ENCODE peak calls at places on chromosomes 16 and 17, in five cellular contexts. L, N, Q, H and K are unnamed samples. For H3K4me1, the result is how much of the 10 kb centered on the place peaks cover.

GRCh38 chr17:27106982-27107360 is 186.9 kb upstream of the WSB1 start:
- DNase-seq in N (no peak), L (no peak), H (no peak), Q (no peak), K (no peak)

GRCh38 chr16:84884311-84885023 is 64.7 kb downstream of the CRISPLD2 start:
- DNase-seq in N (peak), H (peak), Q (no peak), L (no peak), K (no peak)

GRCh38 chr17:35612924-35613521 is 25.9 kb downstream of the AP2B1 start:
- DNase-seq in L (peak), N (no peak), Q (no peak), H (peak), K (no peak)

GRCh38 chr16:54287018-54287757 is 601 bp upstream of the IRX3 start:
- DNase-seq in Q (no peak), H (no peak), L (no peak), N (peak), K (no peak)

GRCh38 chr17:56690441-56691291 is 97.2 kb downstream of the NOG start:
- DNase-seq in N (no peak), L (no peak), Q (no peak), H (no peak), K (no peak)

GRCh38 chr16:26700250-26700649 is 366.5 kb upstream of the C16orf82 start:
- DNase-seq in H (no peak), N (no peak), L (no peak), Q (no peak), K (no peak)

GRCh38 chr17:17577373-17577772 is 14.1 kb downstream of the PEMT start:
- DNase-seq in L (no peak), H (no peak), N (no peak), Q (no peak), K (no peak)

GRCh38 chr17:19766421-19767270 is 18.5 kb upstream of the ALDH3A1 start:
- DNase-seq in L (peak), N (peak), Q (peak), H (peak), K (peak)

GRCh38 chr16:64948056-64948455 is 173.8 kb downstream of the CDH11 start:
- DNase-seq in L (no peak), Q (no peak), N (no peak), H (no peak), K (no peak)

GRCh38 chr16:85178006-85178591 is 65.8 kb upstream of the CIBAR2 start:
- DNase-seq in Q (no peak), L (no peak), H (no peak), N (peak), K (no peak)

GRCh38 chr16:57537596-57538234 is 1.3 kb upstream of the CCDC102A start:
- DNase-seq in Q (peak), N (no peak), H (no peak), L (no peak), K (no peak)

GRCh38 chr16:88465387-88465983 is 12.4 kb downstream of the ZFPM1 start:
- DNase-seq in L (no peak), N (no peak), Q (no peak), H (no peak), K (no peak)

GRCh38 chr16:85570735-85571562 is 42.2 kb upstream of the GSE1 start:
- DNase-seq in Q (no peak), H (peak), N (no peak), L (peak), K (peak)

GRCh38 chr16:55292491-55292890 is 31.5 kb upstream of the IRX6 start:
- DNase-seq in L (no peak), Q (no peak), H (no peak), N (no peak), K (no peak)

GRCh38 chr17:31308372-31308905 is 5.4 kb downstream of the EVI2B start:
- DNase-seq in Q (no peak), L (no peak), N (no peak), H (no peak), K (no peak)

GRCh38 chr16:63614421-63614820 is 1507.4 kb downstream of the CDH11 start:
- DNase-seq in L (no peak), N (no peak), Q (no peak), H (no peak), K (no peak)

GRCh38 chr17:72393553-72393952 is 272.7 kb downstream of the SOX9 start:
- DNase-seq in H (no peak), N (peak), Q (no peak), L (no peak), K (no peak)

GRCh38 chr16:19436540-19436939 is 18.9 kb downstream of the TMC5 start:
- DNase-seq in H (no peak), N (no peak), L (no peak), Q (no peak), K (no peak)

GRCh38 chr16:56279132-56279531 is 87.8 kb downstream of the GNAO1 start:
- DNase-seq in N (no peak), L (peak), H (no peak), Q (no peak), K (no peak)

GRCh38 chr17:8326591-8327583 is 12.8 kb upstream of the ODF4 start:
- DNase-seq in L (no peak), Q (peak), H (peak), N (peak), K (no peak)

GRCh38 chr17:78728495-78728894 is 53.6 kb downstream of the CYTH1 start:
- DNase-seq in H (no peak), Q (no peak), L (no peak), N (no peak), K (no peak)

GRCh38 chr16:66750279-66751134 is 902 bp downstream of the DYNC1LI2 start:
- DNase-seq in H (no peak), L (no peak), Q (no peak), N (peak), K (no peak)

GRCh38 chr17:7716901-7717755 is at the start of gene DNAH2:
- DNase-seq in N (peak), L (peak), Q (peak), H (peak), K (peak)

GRCh38 chr16:77041468-77041867 is 149.5 kb upstream of the MON1B start:
- DNase-seq in L (no peak), H (no peak), Q (no peak), N (no peak), K (no peak)

GRCh38 chr17:73645050-73645871 is 1.0 kb upstream of the SDK2 start:
- DNase-seq in N (peak), Q (no peak), L (peak), H (peak), K (no peak)
- H3K4me3 ChIP-seq in N (no peak), Q (peak), L (peak), H (peak), K (peak)

GRCh38 chr16:72066747-72067146 is 3.7 kb downstream of the HPR start:
- DNase-seq in L (no peak), Q (no peak), N (no peak), H (no peak), K (no peak)
- TF ChIP-seq CTCF in L (peak), Q (peak), N (peak), H (peak), K (peak)

DNA sequence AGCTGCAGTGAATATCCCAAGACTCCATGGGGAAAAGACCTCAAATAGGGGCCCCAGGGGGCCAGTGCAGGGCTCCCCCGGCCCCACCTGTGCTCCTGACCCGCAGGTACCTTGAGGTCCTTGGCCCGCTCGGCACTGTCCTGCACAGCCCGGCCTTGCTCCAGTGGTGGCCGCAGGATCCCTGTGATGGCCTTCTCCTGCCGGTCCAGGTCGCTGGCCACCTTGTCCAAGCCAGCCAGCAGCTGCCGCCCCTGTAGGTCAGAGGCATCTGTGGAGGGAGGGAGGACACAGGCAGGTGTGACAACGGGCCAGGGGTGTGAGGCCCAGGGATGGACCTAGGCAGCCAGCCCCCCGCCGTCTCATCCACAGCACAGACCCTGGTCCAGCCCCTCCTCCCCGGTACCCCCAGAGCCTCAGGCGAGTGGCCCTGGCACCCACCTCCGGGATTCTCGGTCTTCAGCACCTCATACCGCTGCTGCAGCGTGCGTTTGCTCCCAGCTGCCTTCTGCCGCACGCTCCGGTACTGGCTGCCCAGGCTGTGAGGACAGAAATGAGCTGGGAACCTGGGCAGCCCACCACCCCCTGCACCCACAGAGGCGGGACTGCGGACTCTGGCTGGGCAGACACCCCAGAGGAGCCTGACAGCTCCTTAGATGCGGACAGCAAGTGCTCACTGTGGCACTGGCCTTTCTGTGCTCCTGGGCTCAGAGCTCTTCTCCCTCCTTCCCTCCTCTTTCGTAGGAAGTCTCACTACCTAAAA is 43.7 kb downstream of the PPL start:
- DNase-seq in N (peak), Q (no peak), L (no peak), H (no peak), K (no peak)
- H3K4me1 ChIP-seq in N (under half), Q (under half), L (under half), H (under half), K (under half)

DNA sequence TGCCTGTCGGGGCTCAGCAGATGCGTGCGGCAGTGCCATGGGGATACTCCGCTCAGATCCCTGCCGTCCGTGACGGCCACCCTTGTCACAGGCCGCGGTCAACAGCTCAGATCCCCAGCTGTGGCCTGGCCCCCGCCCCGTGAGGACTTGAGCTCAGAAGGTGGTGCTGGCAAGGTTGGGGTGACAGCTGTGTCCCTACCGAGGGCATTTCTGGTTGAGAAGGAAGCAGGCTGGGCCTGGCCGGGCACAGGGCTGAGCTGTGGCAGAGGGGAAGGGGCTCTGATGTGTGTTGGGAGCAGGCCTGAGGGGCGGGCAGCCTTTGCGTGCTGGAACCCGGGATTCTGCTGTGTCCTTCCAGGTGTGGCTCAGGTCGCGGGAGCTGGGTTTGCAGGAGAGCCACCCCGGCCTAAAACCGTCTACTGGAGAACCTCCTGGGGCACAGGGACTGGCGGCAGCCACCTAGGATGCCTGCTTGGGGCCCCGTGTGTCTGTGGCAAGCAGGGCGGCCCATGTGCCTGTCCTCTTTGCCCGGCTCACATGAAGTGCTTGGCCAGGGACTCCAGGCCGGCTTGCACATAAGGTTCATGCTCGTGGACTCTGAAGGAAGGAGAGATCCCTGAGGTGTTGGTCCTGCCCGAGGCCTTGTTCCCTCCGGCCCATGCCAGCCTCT is 5.1 kb downstream of the UBE2I start:
- DNase-seq in L (no peak), H (no peak), Q (no peak), N (peak), K (no peak)
- H3K4me3 ChIP-seq in L (no peak), H (no peak), Q (no peak), N (no peak), K (no peak)

DNA sequence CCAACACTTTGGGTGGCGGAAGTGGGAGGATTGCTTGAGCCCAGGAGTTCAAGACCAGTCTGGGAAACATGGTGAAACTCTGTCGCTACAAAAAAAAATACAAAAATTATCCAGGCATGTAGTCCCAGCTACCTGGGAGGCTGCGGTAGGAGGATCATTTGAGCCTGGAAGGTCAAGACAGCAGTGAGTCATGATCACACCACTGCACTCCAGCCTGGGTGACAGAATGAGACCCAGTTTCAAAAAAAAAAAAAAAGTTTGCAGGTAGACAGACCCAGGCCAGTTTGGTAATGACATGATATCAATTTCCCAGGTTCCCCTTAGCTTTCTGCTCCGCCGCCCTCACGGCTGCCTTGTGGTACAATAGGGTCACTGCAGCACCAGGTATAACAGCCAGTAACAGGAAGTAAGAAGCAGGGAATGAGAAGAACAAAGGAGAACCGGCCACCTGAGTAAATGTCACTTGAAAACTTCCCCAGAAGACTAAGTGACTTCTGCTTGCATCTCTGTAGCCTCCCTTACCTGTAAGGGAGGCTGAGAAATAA is 201.2 kb upstream of the HSBP1 start:
- DNase-seq in L (no peak), N (no peak), H (no peak), Q (no peak), K (no peak)
- TF ChIP-seq CTCF in L (no peak), N (no peak), H (no peak), Q (no peak), K (no peak)